ENCODE peak calls at places on chromosomes 16 and 17, in four cellular contexts. One of them, this sample, is unnamed.

GRCh38 chr16:77611386-77611785 is 110.9 kb upstream of the NUDT7 start:
- DNase-seq in RWPE1: no peak
- DNase-seq in upper lobe of left lung: no peak
- DNase-seq in CD4-positive, alpha-beta T cell: no peak
- DNase-seq in this sample: no peak

GRCh38 chr17:57783338-57783742 is 38.2 kb upstream of the CCDC182 start:
- DNase-seq in RWPE1: peak
- DNase-seq in upper lobe of left lung: peak
- DNase-seq in CD4-positive, alpha-beta T cell: peak
- DNase-seq in this sample: peak

GRCh38 chr16:87747626-87748025 is 18.2 kb downstream of the KLHDC4 start:
- DNase-seq in RWPE1: no peak
- DNase-seq in upper lobe of left lung: no peak
- DNase-seq in CD4-positive, alpha-beta T cell: no peak
- DNase-seq in this sample: no peak

GRCh38 chr17:60598001-60598736 is 1.8 kb upstream of the PPM1D start:
- DNase-seq in RWPE1: no peak
- DNase-seq in upper lobe of left lung: no peak
- DNase-seq in CD4-positive, alpha-beta T cell: no peak
- DNase-seq in this sample: no peak

GRCh38 chr16:30335598-30336474 is 19.3 kb downstream of the CD2BP2 start:
- DNase-seq in RWPE1: no peak
- DNase-seq in upper lobe of left lung: no peak
- DNase-seq in CD4-positive, alpha-beta T cell: no peak
- DNase-seq in this sample: no peak

GRCh38 chr16:9966569-9967157 is 215.6 kb downstream of the GRIN2A start:
- DNase-seq in RWPE1: no peak
- DNase-seq in upper lobe of left lung: no peak
- DNase-seq in CD4-positive, alpha-beta T cell: no peak
- DNase-seq in this sample: no peak

GRCh38 chr16:83937922-83938875 is 14.8 kb upstream of the OSGIN1 start:
- DNase-seq in RWPE1: no peak
- DNase-seq in upper lobe of left lung: no peak
- DNase-seq in CD4-positive, alpha-beta T cell: no peak
- DNase-seq in this sample: no peak

GRCh38 chr17:50604470-50604869 is 30.2 kb upstream of the ABCC3 start:
- DNase-seq in RWPE1: no peak
- DNase-seq in upper lobe of left lung: no peak
- DNase-seq in CD4-positive, alpha-beta T cell: no peak
- DNase-seq in this sample: no peak

GRCh38 chr17:27241346-27241946 is 52.5 kb upstream of the WSB1 start:
- DNase-seq in RWPE1: peak
- DNase-seq in upper lobe of left lung: peak
- DNase-seq in CD4-positive, alpha-beta T cell: no peak
- DNase-seq in this sample: no peak

GRCh38 chr16:75093598-75094540 is 22.7 kb downstream of the LDHD start:
- DNase-seq in RWPE1: no peak
- DNase-seq in upper lobe of left lung: no peak
- DNase-seq in CD4-positive, alpha-beta T cell: no peak
- DNase-seq in this sample: no peak

GRCh38 chr17:2598166-2598565 is 4.7 kb downstream of the PAFAH1B1 start:
- DNase-seq in RWPE1: peak
- DNase-seq in upper lobe of left lung: no peak
- DNase-seq in CD4-positive, alpha-beta T cell: no peak
- DNase-seq in this sample: no peak

GRCh38 chr17:19461139-19461538 is 50.1 kb downstream of the RNF112 start:
- DNase-seq in RWPE1: no peak
- DNase-seq in upper lobe of left lung: no peak
- DNase-seq in CD4-positive, alpha-beta T cell: no peak
- DNase-seq in this sample: no peak

GRCh38 chr17:1002412-1002753 is 5.5 kb downstream of the TIMM22 start:
- DNase-seq in RWPE1: no peak
- DNase-seq in upper lobe of left lung: no peak
- DNase-seq in CD4-positive, alpha-beta T cell: no peak
- DNase-seq in this sample: no peak

GRCh38 chr17:76554131-76554530 is 14.3 kb downstream of the PRCD start:
- DNase-seq in RWPE1: no peak
- DNase-seq in upper lobe of left lung: no peak
- DNase-seq in CD4-positive, alpha-beta T cell: no peak
- DNase-seq in this sample: no peak

GRCh38 chr16:20868890-20869289 is 31.3 kb downstream of the DCUN1D3 start:
- DNase-seq in RWPE1: no peak
- DNase-seq in upper lobe of left lung: peak
- DNase-seq in CD4-positive, alpha-beta T cell: no peak
- DNase-seq in this sample: peak

GRCh38 chr16:4676826-4677225 is 16.5 kb upstream of the NUDT16L1 start:
- DNase-seq in RWPE1: no peak
- DNase-seq in upper lobe of left lung: no peak
- DNase-seq in CD4-positive, alpha-beta T cell: no peak
- DNase-seq in this sample: no peak

DNA sequence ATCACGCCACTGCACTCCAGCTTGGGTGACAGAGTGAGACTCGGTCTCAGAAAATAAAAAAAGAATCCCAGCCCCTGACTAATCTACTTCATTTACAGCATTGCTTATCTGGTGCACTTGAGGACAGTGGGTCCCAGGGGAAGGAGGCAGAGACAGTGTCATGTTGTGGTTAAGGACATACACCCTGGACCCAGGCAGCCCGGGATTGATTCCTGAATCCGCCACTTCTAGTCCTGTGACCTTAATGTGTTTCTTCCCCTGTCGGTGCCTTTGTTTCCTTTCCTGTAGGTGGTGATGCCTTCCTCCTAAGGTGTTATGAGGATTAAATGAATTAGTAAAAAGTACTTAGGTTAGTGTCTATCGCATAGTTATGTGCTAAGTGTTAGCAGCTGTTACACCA is 74.6 kb downstream of the RAB11FIP4 start:
- DNase-seq in RWPE1: no peak
- DNase-seq in upper lobe of left lung: no peak
- DNase-seq in CD4-positive, alpha-beta T cell: no peak
- DNase-seq in this sample: no peak
- H3K27ac ChIP-seq in RWPE1: no peak
- H3K27ac ChIP-seq in upper lobe of left lung: no peak
- H3K27ac ChIP-seq in CD4-positive, alpha-beta T cell: no peak
- H3K27ac ChIP-seq in this sample: no peak

DNA sequence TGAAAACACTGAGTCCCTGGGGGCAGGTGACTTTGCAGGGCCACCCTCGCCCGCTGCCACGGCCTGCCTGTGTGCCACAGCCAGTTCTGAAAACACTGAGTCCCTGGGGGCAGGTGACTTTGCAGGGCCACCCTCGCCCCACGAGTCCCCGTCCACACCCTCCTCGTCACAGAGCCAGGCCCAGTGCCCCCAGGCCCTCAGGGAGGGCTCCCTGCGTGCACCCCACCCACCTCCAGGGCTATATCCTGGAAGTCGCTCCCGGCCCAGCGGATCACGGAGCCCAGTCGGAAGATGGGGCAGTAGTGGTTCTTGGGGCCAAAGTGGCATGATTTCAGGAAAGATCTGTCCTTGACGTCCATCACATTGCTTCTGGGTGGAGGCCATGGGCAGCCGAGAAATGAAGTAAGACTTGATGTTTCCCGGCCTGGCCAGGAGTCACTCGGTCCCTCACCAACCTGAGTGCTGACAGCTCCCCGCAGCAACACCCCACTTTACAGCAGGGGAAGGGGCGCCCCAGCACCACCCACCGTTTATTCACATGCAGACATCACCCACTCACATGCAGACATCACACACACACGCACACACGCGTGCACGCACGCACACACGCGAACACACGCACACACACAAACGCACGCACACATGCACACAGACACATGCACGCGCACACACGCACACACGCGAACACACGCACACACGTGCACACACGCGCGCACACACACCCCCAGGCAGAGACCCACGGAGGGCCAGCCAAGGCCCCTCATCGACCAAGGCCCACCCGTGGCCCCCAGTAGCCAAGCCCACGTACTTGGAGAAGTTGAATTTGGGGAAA is 6.5 kb downstream of the P2RX5 start:
- DNase-seq in RWPE1: no peak
- DNase-seq in upper lobe of left lung: no peak
- DNase-seq in CD4-positive, alpha-beta T cell: no peak
- DNase-seq in this sample: no peak
- H3K27ac ChIP-seq in RWPE1: no peak
- H3K27ac ChIP-seq in upper lobe of left lung: no peak
- H3K27ac ChIP-seq in CD4-positive, alpha-beta T cell: no peak
- H3K27ac ChIP-seq in this sample: no peak

DNA sequence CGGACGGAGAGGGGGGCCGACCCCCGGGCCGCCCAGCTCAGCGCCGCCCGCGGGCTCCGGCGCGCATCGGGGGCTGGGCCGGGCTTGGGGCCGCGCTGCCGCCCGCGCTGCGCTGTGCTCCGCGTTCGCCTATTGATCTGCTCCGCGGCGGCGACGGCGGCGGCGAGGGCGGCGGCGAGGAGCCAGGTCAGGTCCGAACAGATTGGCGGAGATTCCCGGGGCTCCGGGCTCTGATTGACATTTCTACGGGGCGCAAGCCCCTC is 589 bp downstream of the IRX3 start:
- DNase-seq in RWPE1: peak
- DNase-seq in upper lobe of left lung: no peak
- DNase-seq in CD4-positive, alpha-beta T cell: no peak
- DNase-seq in this sample: no peak
- H3K27ac ChIP-seq in RWPE1: peak
- H3K27ac ChIP-seq in upper lobe of left lung: peak
- H3K27ac ChIP-seq in CD4-positive, alpha-beta T cell: no peak
- H3K27ac ChIP-seq in this sample: no peak

DNA sequence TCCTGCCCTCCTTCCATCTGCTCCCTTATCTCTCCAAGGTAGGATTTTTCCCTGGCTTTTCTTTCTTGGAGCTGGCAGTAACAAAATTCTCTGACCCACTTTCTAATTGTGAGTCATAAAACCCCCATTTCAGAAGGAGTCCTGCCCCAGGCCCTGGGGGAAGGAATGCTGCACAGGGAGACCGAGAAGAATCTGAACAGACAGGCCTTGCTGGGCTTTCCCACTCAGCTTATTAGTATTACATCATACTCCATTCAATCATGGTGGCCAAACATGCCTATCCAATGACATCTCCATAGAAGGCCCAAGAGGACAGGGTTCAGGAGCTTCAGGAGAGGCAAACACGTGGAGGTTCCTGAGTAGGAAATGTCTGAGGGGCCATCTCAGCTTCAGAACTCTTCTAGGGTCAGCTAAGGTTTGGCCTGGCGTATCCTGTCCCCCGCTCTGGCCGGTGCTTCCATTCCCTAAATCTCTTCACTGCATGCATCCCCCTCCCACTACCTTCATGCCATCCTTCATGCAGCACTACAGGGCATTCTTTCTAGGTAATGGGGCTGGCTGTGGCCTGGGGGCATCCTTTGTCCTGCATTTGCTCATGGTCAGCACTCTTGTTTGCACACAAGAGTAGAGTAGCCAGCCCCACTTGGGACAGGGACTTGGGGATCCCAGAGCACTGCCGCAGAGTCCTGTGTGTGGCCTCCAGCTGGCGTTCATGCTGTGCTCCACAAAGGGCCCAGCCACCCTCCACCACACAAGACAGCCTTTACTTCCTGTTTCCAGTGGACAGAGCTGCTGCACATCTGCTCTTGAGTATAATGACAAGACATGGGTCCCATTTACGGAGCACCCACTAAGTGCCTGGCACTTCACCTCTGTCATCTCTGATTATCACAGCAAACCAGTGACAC is 8.2 kb downstream of the SLC6A2 start:
- DNase-seq in RWPE1: peak
- DNase-seq in upper lobe of left lung: no peak
- DNase-seq in CD4-positive, alpha-beta T cell: no peak
- DNase-seq in this sample: no peak
- H3K27ac ChIP-seq in RWPE1: peak
- H3K27ac ChIP-seq in upper lobe of left lung: no peak
- H3K27ac ChIP-seq in CD4-positive, alpha-beta T cell: no peak
- H3K27ac ChIP-seq in this sample: no peak

GRCh38 chr17:47969975-47970724 is 763 bp upstream of the CDK5RAP3 start:
- DNase-seq in RWPE1: no peak
- DNase-seq in upper lobe of left lung: no peak
- DNase-seq in CD4-positive, alpha-beta T cell: no peak
- DNase-seq in this sample: no peak

GRCh38 chr17:47966079-47966519 is 4.8 kb upstream of the CDK5RAP3 start:
- DNase-seq in RWPE1: no peak
- DNase-seq in upper lobe of left lung: no peak
- DNase-seq in CD4-positive, alpha-beta T cell: no peak
- DNase-seq in this sample: no peak

GRCh38 chr17:47970725-47971511 is at the start of gene CDK5RAP3:
- DNase-seq in RWPE1: peak
- DNase-seq in upper lobe of left lung: peak
- DNase-seq in CD4-positive, alpha-beta T cell: peak
- DNase-seq in this sample: peak

GRCh38 chr17:47968836-47969235 is 2.1 kb upstream of the CDK5RAP3 start:
- DNase-seq in RWPE1: no peak
- DNase-seq in upper lobe of left lung: no peak
- DNase-seq in CD4-positive, alpha-beta T cell: no peak
- DNase-seq in this sample: no peak

GRCh38 chr17:47967607-47968252 is 3.2 kb upstream of the CDK5RAP3 start:
- DNase-seq in RWPE1: peak
- DNase-seq in upper lobe of left lung: no peak
- DNase-seq in CD4-positive, alpha-beta T cell: no peak
- DNase-seq in this sample: no peak
- H3K27ac ChIP-seq in RWPE1: peak
- H3K27ac ChIP-seq in upper lobe of left lung: no peak
- H3K27ac ChIP-seq in CD4-positive, alpha-beta T cell: no peak
- H3K27ac ChIP-seq in this sample: peak

GRCh38 chr17:67606471-67606870 is 111.3 kb upstream of the NOL11 start:
- DNase-seq in RWPE1: no peak
- DNase-seq in upper lobe of left lung: no peak
- DNase-seq in CD4-positive, alpha-beta T cell: no peak
- DNase-seq in this sample: no peak

GRCh38 chr17:67606896-67607604 is 110.7 kb upstream of the NOL11 start:
- DNase-seq in RWPE1: no peak
- DNase-seq in upper lobe of left lung: no peak
- DNase-seq in CD4-positive, alpha-beta T cell: no peak
- DNase-seq in this sample: no peak

GRCh38 chr17:67602974-67603373 is 114.8 kb upstream of the NOL11 start:
- DNase-seq in RWPE1: peak
- DNase-seq in upper lobe of left lung: no peak
- DNase-seq in CD4-positive, alpha-beta T cell: peak
- DNase-seq in this sample: no peak

GRCh38 chr17:67602439-67602838 is 115.3 kb upstream of the NOL11 start:
- DNase-seq in RWPE1: no peak
- DNase-seq in upper lobe of left lung: no peak
- DNase-seq in CD4-positive, alpha-beta T cell: no peak
- DNase-seq in this sample: no peak

GRCh38 chr17:67605259-67605912 is 112.3 kb upstream of the NOL11 start:
- DNase-seq in RWPE1: no peak
- DNase-seq in upper lobe of left lung: no peak
- DNase-seq in CD4-positive, alpha-beta T cell: no peak
- DNase-seq in this sample: no peak
- H3K27ac ChIP-seq in RWPE1: no peak
- H3K27ac ChIP-seq in upper lobe of left lung: no peak
- H3K27ac ChIP-seq in CD4-positive, alpha-beta T cell: no peak
- H3K27ac ChIP-seq in this sample: no peak